ENCODE peak calls at places on chromosomes 4 and X, in four cellular contexts. Z is left lung, N is body of pancreas, J is mammary epithelial cell. P is an unnamed sample.

GRCh38 chrX:88355252-88355651 is 391.8 kb upstream of the CPXCR1 start:
- DNase-seq in Z (no peak), N (no peak), J (no peak), P (no peak)

GRCh38 chr4:116016201-116016600 is 902.8 kb upstream of the NDST4 start:
- DNase-seq in Z (no peak), N (peak; percentile 86), J (peak; percentile 96), P (peak; percentile 52)

GRCh38 chr4:54660591-54660990 is 2.8 kb downstream of the KIT start:
- DNase-seq in Z (no peak), N (no peak), J (no peak), P (no peak)

GRCh38 chr4:166400270-166400894 is 527.3 kb downstream of the TLL1 start:
- DNase-seq in Z (no peak), N (no peak), J (no peak), P (no peak)

GRCh38 chr4:133394971-133395627 is 246.0 kb downstream of the PCDH10 start:
- DNase-seq in Z (peak; percentile 42), N (no peak), J (no peak), P (no peak)

GRCh38 chrX:20317873-20318272 is 51.2 kb upstream of the RPS6KA3 start:
- DNase-seq in Z (no peak), N (peak; percentile 47), J (no peak), P (no peak)

GRCh38 chr4:189279188-189279587 is 661.5 kb upstream of the FRG1 start:
- DNase-seq in Z (no peak), N (no peak), J (no peak), P (no peak)

GRCh38 chrX:129748265-129748664 is 9.5 kb downstream of the XPNPEP2 start:
- DNase-seq in Z (no peak), N (no peak), J (no peak), P (peak; percentile 51)

GRCh38 chr4:180994722-180995121 is 1248.5 kb upstream of the TENM3 start:
- DNase-seq in Z (no peak), N (no peak), J (no peak), P (no peak)

GRCh38 chr4:124432500-124432899 is 280.0 kb downstream of the ANKRD50 start:
- DNase-seq in Z (no peak), N (no peak), J (peak; percentile 35), P (peak; percentile 57)

GRCh38 chr4:24055623-24056022 is 165.8 kb upstream of the PPARGC1A start:
- DNase-seq in Z (no peak), N (peak; percentile 53), J (no peak), P (no peak)

GRCh38 chr4:24024157-24024556 is 134.3 kb upstream of the PPARGC1A start:
- DNase-seq in Z (no peak), N (no peak), J (no peak), P (no peak)

GRCh38 chr4:151266542-151266941 is 10.4 kb upstream of the PRSS48 start:
- DNase-seq in Z (no peak), N (no peak), J (no peak), P (peak; percentile 16)

GRCh38 chr4:107131295-107131694 is 95.2 kb upstream of the DKK2 start:
- DNase-seq in Z (no peak), N (no peak), J (no peak), P (peak; percentile 50)

GRCh38 chrX:72097081-72097480 is 34.6 kb downstream of the RTL5 start:
- DNase-seq in Z (no peak), N (no peak), J (no peak), P (no peak)

GRCh38 chrX:45903781-45904201 is 641.4 kb downstream of the ZNF674 start:
- DNase-seq in Z (no peak), N (no peak), J (no peak), P (no peak)

GRCh38 chrX:19121898-19122640 is at the start of gene ADGRG2:
- DNase-seq in Z (peak; percentile 79), N (peak; percentile 40), J (peak; percentile 25), P (peak; percentile 6)

GRCh38 chrX:13088155-13088485 is 43.7 kb upstream of the FAM9C start:
- DNase-seq in Z (peak; percentile 39), N (no peak), J (no peak), P (no peak)

GRCh38 chr4:140826701-140827027 is 70.5 kb upstream of the TBC1D9 start:
- DNase-seq in Z (no peak), N (no peak), J (no peak), P (no peak)

GRCh38 chr4:30718889-30719252 is 1.3 kb upstream of the PCDH7 start:
- DNase-seq in Z (no peak), N (no peak), J (peak; percentile 35), P (peak; percentile 50)

GRCh38 chr4:53905935-53906377 is 158.4 kb downstream of the CHIC2 start:
- DNase-seq in Z (no peak), N (peak; percentile 43), J (peak; percentile 61), P (peak; percentile 68)

GRCh38 chr4:145099653-145100052 is 1.5 kb downstream of the ABCE1 start:
- DNase-seq in Z (no peak), N (no peak), J (peak; percentile 16), P (no peak)

GRCh38 chr4:37101686-37102085 is 142.9 kb upstream of the NWD2 start:
- DNase-seq in Z (no peak), N (no peak), J (no peak), P (no peak)

GRCh38 chr4:37095925-37096324 is 148.6 kb upstream of the NWD2 start:
- DNase-seq in Z (no peak), N (no peak), J (no peak), P (no peak)

GRCh38 chr4:37101196-37101595 is 143.3 kb upstream of the NWD2 start:
- DNase-seq in Z (no peak), N (no peak), J (no peak), P (no peak)
- H3K4me3 ChIP-seq in Z (no peak overlapping the region), N (no peak overlapping the region), J (no peak overlapping the region), P (no peak overlapping the region)

DNA sequence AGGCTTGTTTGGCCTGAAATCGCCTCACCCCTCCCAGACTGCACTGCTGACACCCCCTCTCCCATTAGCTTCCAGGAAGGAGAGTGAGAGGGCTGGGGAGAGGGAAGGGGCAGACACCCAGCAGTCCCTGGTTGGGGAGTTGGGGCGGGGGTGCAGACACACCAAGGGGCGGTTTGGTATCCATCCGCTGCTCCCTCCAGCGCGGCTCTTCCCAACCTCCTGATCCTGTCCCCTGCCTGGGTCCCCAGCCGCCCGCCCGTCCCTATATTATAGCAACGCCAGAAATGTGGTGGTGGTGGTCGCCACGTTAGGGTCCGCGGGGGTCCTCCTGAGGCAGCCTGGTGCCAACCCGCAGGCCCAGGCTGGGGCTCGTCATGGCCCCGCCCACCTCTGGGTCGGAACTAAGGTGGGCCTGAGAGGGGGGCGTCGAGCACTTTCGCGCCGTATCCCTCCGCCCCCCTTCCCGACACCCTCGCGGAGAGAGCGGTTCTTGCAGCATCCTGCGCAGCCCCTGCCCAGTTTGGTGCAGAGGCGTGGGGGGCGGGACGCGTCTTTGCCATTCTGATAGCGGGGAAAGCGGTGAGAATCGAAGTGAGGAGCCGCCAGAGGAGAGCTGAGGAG is 25.1 kb downstream of the GPRASP3 start:
- DNase-seq in Z (peak; percentile 52), N (no peak), J (no peak), P (peak; percentile 6)
- H3K4me3 ChIP-seq in Z (peak overlapping the region; percentile 44), N (peak overlapping the region; percentile 8), J (peak overlapping the region; percentile 38), P (peak overlapping the region; percentile 54)

GRCh38 chrX:10615931-10616780 is 4.2 kb downstream of the MID1 start:
- DNase-seq in Z (no peak), N (peak; percentile 65), J (no peak), P (peak; percentile 75)
- H3K4me3 ChIP-seq in Z (no peak overlapping the region), N (no peak overlapping the region), J (peak overlapping the region; percentile 15), P (no peak overlapping the region)

GRCh38 chr4:152480901-152481300 is 55.0 kb downstream of the FBXW7 start:
- DNase-seq in Z (no peak), N (no peak), J (no peak), P (no peak)

GRCh38 chr4:152488246-152488645 is 47.6 kb downstream of the FBXW7 start:
- DNase-seq in Z (no peak), N (no peak), J (no peak), P (no peak)

GRCh38 chr4:152486414-152487389 is 49.2 kb downstream of the FBXW7 start:
- DNase-seq in Z (no peak), N (no peak), J (no peak), P (no peak)

GRCh38 chr4:152482211-152482610 is 53.7 kb downstream of the FBXW7 start:
- DNase-seq in Z (no peak), N (no peak), J (no peak), P (no peak)

DNA sequence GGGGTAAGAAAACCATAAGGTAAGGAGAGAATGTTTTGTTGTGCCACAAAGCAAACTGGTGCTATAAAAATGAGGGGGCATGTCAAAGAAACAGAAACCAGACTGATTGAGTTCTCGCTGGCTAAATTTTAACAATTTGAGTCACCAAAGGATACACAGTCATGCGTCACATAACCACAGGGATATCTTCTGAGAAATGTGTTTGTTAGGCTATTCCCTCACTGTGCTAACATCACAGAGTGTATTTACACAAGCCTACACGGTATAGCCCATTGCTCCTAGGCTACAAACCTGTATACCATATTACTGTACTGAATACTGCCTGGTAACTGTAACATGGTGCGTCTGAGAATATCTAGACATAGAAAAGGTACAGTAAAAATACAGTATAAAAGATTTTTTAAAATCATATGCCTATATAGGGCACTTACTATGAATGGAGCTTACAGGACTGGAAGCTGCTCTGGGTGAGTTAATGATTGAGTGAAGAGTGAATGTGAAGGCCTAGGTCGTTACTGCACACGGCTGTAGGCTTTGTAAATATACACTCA is 50.1 kb downstream of the FBXW7 start:
- DNase-seq in Z (no peak), N (peak; percentile 9), J (peak; percentile 83), P (peak; percentile 95)
- H3K4me3 ChIP-seq in Z (no peak overlapping the region), N (no peak overlapping the region), J (no peak overlapping the region), P (no peak overlapping the region)

GRCh38 chr4:7131498-7132031 is 60.8 kb upstream of the SORCS2 start:
- DNase-seq in Z (no peak), N (no peak), J (no peak), P (no peak)

GRCh38 chr4:7129871-7130609 is 62.2 kb upstream of the GRPEL1 start:
- DNase-seq in Z (no peak), N (no peak), J (no peak), P (no peak)

GRCh38 chr4:7132249-7132648 is 60.1 kb upstream of the SORCS2 start:
- DNase-seq in Z (no peak), N (no peak), J (no peak), P (no peak)

GRCh38 chr4:7128651-7129050 is 60.8 kb upstream of the GRPEL1 start:
- DNase-seq in Z (no peak), N (no peak), J (no peak), P (no peak)

DNA sequence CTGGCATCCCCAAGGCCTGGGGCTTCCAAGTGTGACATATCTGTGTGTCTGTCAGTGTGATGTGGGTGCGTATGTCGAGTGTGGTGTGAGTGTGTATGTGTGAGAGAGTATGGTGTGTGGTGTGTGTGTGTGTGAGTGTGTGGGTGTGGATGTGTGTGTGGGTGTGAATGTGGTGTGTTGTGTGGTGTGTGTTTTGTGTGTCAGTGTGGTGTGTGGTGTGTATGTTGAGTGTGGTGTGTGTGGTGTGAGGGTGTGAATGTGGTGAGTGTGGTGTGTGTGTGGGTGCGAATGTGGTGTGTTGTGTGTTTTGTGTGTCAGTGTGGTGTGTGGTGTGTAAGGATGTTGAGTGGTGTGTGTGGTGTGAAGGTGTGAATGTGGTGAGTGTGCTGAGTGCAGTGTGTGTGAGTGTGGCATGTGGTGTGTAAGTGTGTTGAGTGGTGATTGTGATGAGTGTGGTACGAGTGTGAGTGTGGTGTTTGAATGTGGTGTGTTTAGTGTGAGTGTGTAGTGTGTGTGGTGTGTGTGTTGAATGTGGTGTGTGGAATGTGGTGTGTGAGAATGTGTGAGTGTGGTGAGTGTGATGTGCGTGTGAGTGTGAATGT is 61.6 kb upstream of the SORCS2 start:
- DNase-seq in Z (no peak), N (no peak), J (no peak), P (no peak)
- H3K4me3 ChIP-seq in Z (no peak overlapping the region), N (no peak overlapping the region), J (no peak overlapping the region), P (no peak overlapping the region)

P was measured in astrocyte of the spinal cord.